ENCODE peak calls at places on chromosome 18, in six cellular contexts. N, H, F, E, X and C are unnamed samples.

GRCh38 chr18:12659904-12660605 is 2.1 kb upstream of the SPIRE1 start:
- DNase-seq in N (no peak), E (no peak), H (peak), F (peak), X (peak), C (no peak)

GRCh38 chr18:36717422-36718110 is 111.2 kb downstream of the TPGS2 start:
- DNase-seq in F (no peak), N (no peak), X (no peak), E (no peak), H (no peak), C (no peak)

GRCh38 chr18:55781481-55781957 is 193.5 kb upstream of the TCF4 start:
- DNase-seq in F (peak), X (peak), H (no peak), N (no peak), E (peak), C (no peak)

GRCh38 chr18:2588666-2589344 is 17.4 kb downstream of the NDC80 start:
- DNase-seq in F (no peak), N (no peak), H (no peak), X (no peak), E (no peak), C (no peak)

GRCh38 chr18:8548186-8548585 is 61.1 kb upstream of the RAB12 start:
- DNase-seq in N (no peak), H (no peak), F (peak), E (no peak), X (peak), C (peak)

GRCh38 chr18:51266736-51267135 is 69.3 kb upstream of the MEX3C start:
- DNase-seq in F (peak), H (no peak), E (no peak), N (no peak), X (no peak), C (no peak)

GRCh38 chr18:59208602-59209001 is 11.4 kb upstream of the GRP start:
- DNase-seq in N (no peak), X (peak), H (no peak), F (no peak), E (no peak), C (no peak)

GRCh38 chr18:55314615-55315237 is 273.3 kb downstream of the TCF4 start:
- DNase-seq in X (no peak), F (no peak), H (no peak), E (no peak), N (no peak), C (no peak)

GRCh38 chr18:4453712-4454547 is 1.2 kb downstream of the DLGAP1 start:
- DNase-seq in X (no peak), H (no peak), E (no peak), F (no peak), N (no peak), C (no peak)

GRCh38 chr18:70380915-70381896 is 92.4 kb downstream of the SOCS6 start:
- DNase-seq in F (peak), E (no peak), H (no peak), N (no peak), X (no peak), C (no peak)

GRCh38 chr18:67359868-67360838 is 156.4 kb downstream of the DSEL start:
- DNase-seq in H (no peak), X (peak), F (peak), E (no peak), N (peak), C (peak)

GRCh38 chr18:51164327-51165290 is 32.9 kb downstream of the MEX3C start:
- DNase-seq in F (peak), X (no peak), H (no peak), E (no peak), N (no peak), C (no peak)

GRCh38 chr18:23239885-23240608 is 104.8 kb downstream of the CABLES1 start:
- DNase-seq in H (no peak), X (no peak), F (no peak), N (no peak), E (no peak), C (no peak)

GRCh38 chr18:45168883-45169585 is 446.2 kb upstream of the SLC14A2 start:
- DNase-seq in E (no peak), X (peak), H (no peak), N (no peak), F (peak), C (no peak)

GRCh38 chr18:75264195-75264594 is 53.6 kb downstream of the TSHZ1 start:
- DNase-seq in F (no peak), X (no peak), H (no peak), E (no peak), N (no peak), C (no peak)

GRCh38 chr18:62523631-62524442 is 1.0 kb downstream of the ZCCHC2 start:
- DNase-seq in F (peak), X (peak), N (no peak), E (peak), H (no peak), C (no peak)

GRCh38 chr18:56495884-56496283 is 142.5 kb downstream of the TXNL1 start:
- DNase-seq in E (no peak), H (no peak), N (no peak), X (no peak), F (no peak), C (no peak)

GRCh38 chr18:71028285-71028762 is 739.5 kb downstream of the SOCS6 start:
- DNase-seq in F (peak), H (no peak), E (no peak), N (no peak), X (peak), C (no peak)

GRCh38 chr18:36350839-36351474 is 53.4 kb downstream of the FHOD3 start:
- DNase-seq in N (no peak), X (no peak), F (no peak), H (no peak), E (no peak), C (no peak)

GRCh38 chr18:44620821-44621220 is 59.9 kb upstream of the SETBP1 start:
- DNase-seq in N (no peak), F (no peak), E (no peak), X (no peak), H (no peak), C (no peak)

GRCh38 chr18:9617006-9617542 is 2.7 kb upstream of the PPP4R1 start:
- DNase-seq in E (no peak), N (no peak), F (peak), H (no peak), X (peak), C (no peak)

GRCh38 chr18:23752796-23753195 is 63.5 kb downstream of the LAMA3 start:
- DNase-seq in F (peak), X (no peak), H (no peak), E (no peak), N (no peak), C (no peak)

GRCh38 chr18:9750112-9750511 is 42.0 kb downstream of the RAB31 start:
- DNase-seq in H (no peak), X (no peak), E (no peak), F (no peak), N (no peak), C (no peak)

GRCh38 chr18:8190980-8191379 is 418.3 kb upstream of the RAB12 start:
- DNase-seq in H (no peak), X (no peak), E (no peak), F (no peak), N (no peak), C (no peak)

GRCh38 chr18:44229693-44230108 is 451.0 kb upstream of the SETBP1 start:
- DNase-seq in H (no peak), N (peak), X (peak), F (peak), E (peak), C (no peak)

GRCh38 chr18:43526436-43527150 is 249.3 kb upstream of the SYT4 start:
- DNase-seq in N (no peak), E (no peak), F (no peak), H (no peak), X (no peak), C (no peak)

GRCh38 chr18:3810271-3810670 is 360.3 kb downstream of the TGIF1 start:
- DNase-seq in F (peak), H (no peak), X (no peak), E (no peak), N (no peak), C (no peak)

GRCh38 chr18:12773369-12773768 is 70.5 kb downstream of the PSMG2 start:
- DNase-seq in X (no peak), H (no peak), F (no peak), N (no peak), E (no peak), C (no peak)

GRCh38 chr18:77069931-77070330 is 62.7 kb downstream of the MBP start:
- DNase-seq in N (no peak), X (peak), H (no peak), F (no peak), E (no peak), C (no peak)

GRCh38 chr18:7367336-7367735 is 136.4 kb downstream of the LRRC30 start:
- DNase-seq in X (no peak), F (no peak), E (no peak), H (no peak), N (no peak), C (no peak)

GRCh38 chr18:11308499-11308898 is 159.1 kb upstream of the PIEZO2 start:
- DNase-seq in E (no peak), N (no peak), F (peak), X (no peak), H (no peak), C (no peak)

GRCh38 chr18:11305507-11305906 is 156.1 kb upstream of the PIEZO2 start:
- DNase-seq in N (no peak), H (no peak), E (no peak), F (no peak), X (no peak), C (no peak)

GRCh38 chr18:11309172-11309571 is 159.8 kb upstream of the PIEZO2 start:
- DNase-seq in N (no peak), X (peak), F (peak), E (no peak), H (peak), C (no peak)

GRCh38 chr18:11307716-11308115 is 158.3 kb upstream of the PIEZO2 start:
- DNase-seq in E (no peak), F (no peak), H (no peak), N (no peak), X (no peak), C (no peak)

DNA sequence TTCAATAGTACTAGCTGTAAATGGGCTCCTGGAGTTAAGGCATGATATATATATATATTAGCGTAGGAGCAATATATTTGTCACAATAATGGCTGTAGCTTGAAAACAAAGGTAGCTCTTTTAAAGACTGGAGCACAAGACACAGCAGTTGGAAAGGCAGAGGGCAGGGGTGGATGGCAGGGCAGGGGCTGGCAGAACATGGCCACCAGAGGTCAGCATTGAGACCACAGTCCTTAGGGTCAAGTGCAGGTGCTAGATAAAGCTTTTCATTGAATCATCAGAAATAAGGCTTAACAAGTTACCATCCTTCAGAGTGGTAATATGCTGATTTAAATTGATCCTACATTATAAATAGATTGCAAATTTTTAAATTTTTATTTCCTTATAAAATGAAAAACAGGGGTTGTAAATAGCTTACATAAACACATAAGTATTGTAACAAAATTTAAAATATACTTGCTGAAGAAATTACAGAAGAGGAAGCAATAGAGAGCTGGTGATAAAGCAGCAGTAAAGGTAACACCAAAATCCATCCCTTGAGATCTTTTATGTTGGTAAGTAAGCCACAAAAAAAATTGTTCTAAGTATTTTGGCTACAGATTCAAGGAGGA is 161.2 kb upstream of the PIEZO2 start:
- DNase-seq in E (peak), X (peak), H (peak), N (no peak), F (peak), C (no peak)
- TF ChIP-seq CTCF in E (peak), X (peak), H (peak), N (peak), F (peak), C (peak)

DNA sequence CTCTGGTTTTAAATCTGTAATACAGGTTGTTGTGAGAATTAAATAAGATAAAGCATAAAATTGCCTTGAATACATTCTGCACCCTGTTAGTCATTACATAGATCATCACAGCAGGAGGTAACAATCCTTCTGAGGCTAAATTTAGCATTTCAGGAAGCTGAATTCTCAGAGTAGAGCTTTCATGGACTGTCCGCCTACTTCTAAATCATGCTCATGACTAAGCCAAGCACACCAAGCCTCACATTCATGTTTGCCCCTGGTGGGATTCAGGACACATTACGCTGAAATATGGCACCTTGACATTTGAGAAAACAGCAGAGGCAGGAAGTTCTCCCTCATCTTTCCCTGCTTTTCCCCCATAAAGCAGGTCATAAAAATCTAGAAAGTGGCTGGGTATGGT is 16.6 kb upstream of the PIK3C3 start:
- DNase-seq in X (peak), N (peak), F (peak), E (no peak), H (no peak), C (peak)
- TF ChIP-seq CTCF in X (no peak), N (peak), F (peak), E (no peak), H (no peak), C (peak)

GRCh38 chr18:68969027-68969426 is 171.1 kb downstream of the CCDC102B start:
- DNase-seq in X (no peak), H (no peak), E (no peak), N (no peak), F (no peak), C (no peak)

GRCh38 chr18:68972176-68972575 is 174.3 kb downstream of the CCDC102B start:
- DNase-seq in E (no peak), N (no peak), X (no peak), H (no peak), F (peak), C (no peak)
- TF ChIP-seq CTCF in E (no peak), N (no peak), X (no peak), H (no peak), F (no peak), C (no peak)

DNA sequence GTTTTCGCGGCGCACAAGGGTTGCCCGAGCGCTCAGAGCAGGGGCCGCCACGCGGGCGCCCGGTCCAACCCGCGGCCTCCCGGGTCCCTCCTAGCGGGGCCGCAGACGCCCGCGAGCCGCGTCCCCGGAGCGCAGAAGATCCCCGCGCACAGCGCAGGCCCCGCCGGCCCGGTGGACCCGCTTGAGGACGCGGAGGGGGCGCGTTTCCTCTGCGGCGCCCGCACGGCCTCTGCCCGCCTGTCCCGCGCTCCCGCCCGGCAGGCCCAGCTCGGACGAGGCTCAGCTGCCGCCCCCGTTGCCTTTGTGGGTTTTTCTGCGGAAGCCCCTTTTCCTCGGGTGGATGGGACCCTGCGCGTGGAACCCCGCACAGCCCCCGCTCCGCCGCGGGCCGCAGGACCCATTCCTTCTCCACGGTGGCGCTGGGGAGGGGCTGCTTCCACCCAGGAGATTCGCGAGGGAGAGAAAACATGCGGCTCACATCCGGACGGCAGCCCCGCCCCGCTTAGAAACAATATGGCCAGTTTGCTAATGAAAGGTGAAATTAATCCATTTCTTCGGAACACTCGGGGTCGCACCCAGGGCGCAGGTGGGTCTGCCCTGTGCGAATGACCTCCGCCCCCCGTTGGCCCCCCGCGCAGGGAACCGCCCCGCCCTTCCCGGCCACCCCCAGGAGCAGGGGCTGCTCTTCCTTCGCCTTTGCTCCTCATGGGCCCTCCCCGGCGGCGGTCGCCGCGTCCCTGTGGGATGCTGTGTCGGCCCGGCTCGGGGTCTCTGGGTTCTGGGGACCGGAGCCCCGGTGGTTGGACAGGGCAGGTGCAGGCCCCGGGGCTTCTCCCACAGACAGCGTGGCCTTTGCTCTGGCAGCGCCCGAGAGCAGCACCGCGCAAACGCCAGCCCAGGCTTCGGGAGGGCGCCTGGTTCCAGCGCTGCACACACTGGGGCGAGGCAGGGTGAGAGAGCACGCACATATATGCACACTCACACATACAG is 9.3 kb upstream of the KCNG2 start:
- DNase-seq in H (no peak), F (peak), N (no peak), X (no peak), E (no peak), C (no peak)
- TF ChIP-seq CTCF in H (no peak), F (no peak), N (no peak), X (no peak), E (no peak), C (no peak)

GRCh38 chr18:35127201-35127600 is 86.0 kb downstream of the MAPRE2 start:
- DNase-seq in E (no peak), X (no peak), H (no peak), N (no peak), F (peak), C (no peak)
- TF ChIP-seq CTCF in E (no peak), X (no peak), H (peak), N (peak), F (peak), C (peak)

GRCh38 chr18:39960545-39960944 is 1994.5 kb upstream of the PIK3C3 start:
- DNase-seq in E (no peak), X (peak), N (no peak), H (no peak), F (no peak), C (peak)

GRCh38 chr18:39969813-39970494 is 1985.1 kb upstream of the PIK3C3 start:
- DNase-seq in N (no peak), H (no peak), F (peak), X (no peak), E (no peak), C (no peak)

GRCh38 chr18:39962546-39962945 is 1992.5 kb upstream of the PIK3C3 start:
- DNase-seq in H (no peak), F (no peak), N (no peak), X (peak), E (no peak), C (no peak)

DNA sequence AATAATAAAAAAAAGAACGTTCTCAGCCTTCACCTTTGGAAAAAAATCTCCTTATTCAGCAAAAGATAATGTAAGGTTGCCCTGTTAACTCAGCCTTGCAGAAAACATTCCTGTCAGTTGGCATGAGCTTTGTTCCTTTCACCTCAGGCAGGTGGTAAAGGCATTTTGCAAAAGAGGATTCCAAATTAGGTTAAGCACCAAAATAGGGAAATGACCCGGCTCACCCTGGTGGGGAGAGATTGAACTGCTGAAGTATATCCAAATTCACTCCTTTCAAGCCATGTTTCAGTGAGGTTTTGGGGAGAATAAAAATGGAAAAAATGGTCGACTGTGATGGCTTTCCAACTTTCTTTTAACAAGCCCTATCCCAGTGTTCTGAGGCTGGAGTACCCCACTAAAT is 1988.8 kb upstream of the PIK3C3 start:
- DNase-seq in N (no peak), E (no peak), F (no peak), H (no peak), X (peak), C (no peak)
- TF ChIP-seq CTCF in N (peak), E (no peak), F (peak), H (no peak), X (peak), C (peak)